ENCODE peak calls at places on chromosomes 1 and 21, in ten cellular contexts. Y, C, A, G, I, P, M, R, S and Z are unnamed samples.

GRCh38 chr21:44711327-44712202 is at the start of gene TSPEAR:
- DNase-seq in P (no peak), C (no peak), S (no peak), Y (peak), R (no peak), I (no peak), A (no peak), G (no peak), M (no peak), Z (no peak)

GRCh38 chr1:25711555-25712298 is 88.3 kb upstream of the SELENON start:
- DNase-seq in C (peak), M (no peak), S (no peak), P (no peak), A (peak), Y (no peak), I (no peak), R (peak), G (no peak), Z (no peak)

GRCh38 chr21:45852886-45853400 is 128.6 kb upstream of the COL6A1 start:
- DNase-seq in I (no peak), R (no peak), M (no peak), C (no peak), G (no peak), P (peak), S (no peak), Y (no peak), A (no peak), Z (no peak)

GRCh38 chr21:42997053-42997452 is 22.7 kb downstream of the PKNOX1 start:
- DNase-seq in G (no peak), C (peak), Y (no peak), I (peak), S (no peak), M (peak), A (peak), R (no peak), P (peak), Z (peak)

GRCh38 chr1:24286246-24287010 is 32.7 kb upstream of the GRHL3 start:
- DNase-seq in P (no peak), M (no peak), C (no peak), G (no peak), I (no peak), S (no peak), A (no peak), R (no peak), Y (no peak), Z (no peak)

GRCh38 chr1:207810173-207810572 is 58.3 kb downstream of the CD46 start:
- DNase-seq in A (peak), S (no peak), P (no peak), C (no peak), G (no peak), I (peak), R (no peak), Y (no peak), M (peak), Z (no peak)

GRCh38 chr1:161196521-161197451 is 2.1 kb downstream of the ADAMTS4 start:
- DNase-seq in P (peak), Y (peak), M (no peak), I (peak), A (peak), R (no peak), C (peak), S (no peak), G (no peak), Z (peak)

GRCh38 chr1:192807221-192807967 is 1.4 kb upstream of the RGS2 start:
- DNase-seq in C (no peak), R (no peak), S (no peak), M (no peak), A (peak), I (no peak), Y (no peak), G (no peak), P (no peak), Z (no peak)

GRCh38 chr1:151574575-151575529 is 34.7 kb downstream of the TUFT1 start:
- DNase-seq in P (no peak), M (no peak), Y (no peak), C (no peak), A (peak), I (peak), G (no peak), S (no peak), R (peak), Z (peak)

GRCh38 chr1:47590523-47591225 is 152.8 kb downstream of the FOXD2 start:
- DNase-seq in P (peak), Y (no peak), S (no peak), A (no peak), I (no peak), M (peak), G (no peak), C (no peak), R (no peak), Z (no peak)

GRCh38 chr21:36697473-36698159 is 1.3 kb upstream of the SIM2 start:
- DNase-seq in P (no peak), R (no peak), G (no peak), M (no peak), C (no peak), A (no peak), Y (peak), S (no peak), I (no peak), Z (no peak)

GRCh38 chr1:87894041-87894440 is 565.4 kb downstream of the LMO4 start:
- DNase-seq in P (no peak), M (no peak), I (no peak), C (no peak), A (no peak), G (no peak), Y (no peak), S (no peak), R (no peak), Z (no peak)

GRCh38 chr1:3556336-3556735 is 55.0 kb downstream of the MEGF6 start:
- DNase-seq in A (no peak), R (no peak), I (no peak), P (no peak), S (no peak), G (no peak), C (no peak), M (no peak), Y (no peak), Z (no peak)

GRCh38 chr1:235974616-235975015 is 90.3 kb downstream of the NID1 start:
- DNase-seq in G (no peak), R (no peak), I (no peak), M (no peak), A (no peak), C (no peak), P (no peak), S (no peak), Y (no peak), Z (no peak)

GRCh38 chr1:160167580-160167979 is 16.2 kb downstream of the ATP1A4 start:
- DNase-seq in R (no peak), P (no peak), I (no peak), A (no peak), M (no peak), G (no peak), C (no peak), Y (no peak), S (no peak), Z (no peak)

GRCh38 chr1:167486090-167486824 is 32.1 kb downstream of the CD247 start:
- DNase-seq in M (no peak), G (no peak), S (no peak), I (peak), R (no peak), A (no peak), C (no peak), Y (no peak), P (peak), Z (no peak)

GRCh38 chr1:117897551-117897950 is 31.9 kb downstream of the GDAP2 start:
- DNase-seq in R (no peak), P (no peak), M (no peak), A (no peak), S (no peak), Y (no peak), I (peak), C (no peak), G (no peak), Z (no peak)

GRCh38 chr1:186848509-186849130 is 19.9 kb downstream of the PLA2G4A start:
- DNase-seq in A (no peak), C (no peak), S (no peak), Y (no peak), P (no peak), I (peak), R (no peak), M (no peak), G (no peak), Z (no peak)

GRCh38 chr1:3629561-3630160 is 4.8 kb downstream of the TPRG1L start:
- DNase-seq in M (no peak), R (no peak), Y (no peak), A (no peak), P (no peak), C (no peak), G (no peak), I (no peak), S (no peak), Z (no peak)

GRCh38 chr1:198700396-198700795 is 61.6 kb downstream of the PTPRC start:
- DNase-seq in G (no peak), A (no peak), I (no peak), R (no peak), Y (no peak), S (no peak), P (no peak), M (no peak), C (no peak), Z (no peak)

GRCh38 chr21:33374080-33374873 is 28.9 kb upstream of the IFNGR2 start:
- DNase-seq in P (peak), R (peak), Y (peak), I (peak), S (no peak), G (peak), C (peak), M (peak), A (peak), Z (peak)

GRCh38 chr1:204869097-204869496 is 1.6 kb upstream of the NFASC start:
- DNase-seq in G (no peak), R (no peak), A (no peak), I (no peak), S (no peak), C (no peak), P (no peak), M (no peak), Y (no peak), Z (no peak)

GRCh38 chr21:45255381-45256020 is 32.2 kb downstream of the POFUT2 start:
- DNase-seq in R (peak), S (no peak), M (no peak), A (no peak), G (no peak), I (no peak), P (no peak), Y (peak), C (no peak), Z (no peak)

GRCh38 chr1:172946814-172947507 is 103.8 kb downstream of the TNFSF18 start:
- DNase-seq in R (no peak), C (no peak), P (no peak), M (no peak), A (peak), I (peak), G (no peak), Y (no peak), S (no peak), Z (no peak)

GRCh38 chr1:54135436-54136120 is 17.2 kb downstream of the CDCP2 start:
- DNase-seq in C (no peak), Y (no peak), G (no peak), I (no peak), S (no peak), P (no peak), A (no peak), R (no peak), M (no peak), Z (no peak)

GRCh38 chr1:192628406-192629057 is 7.4 kb upstream of the RGS13 start:
- DNase-seq in A (no peak), P (no peak), G (no peak), R (no peak), I (no peak), Y (no peak), C (no peak), S (no peak), M (no peak), Z (no peak)

GRCh38 chr1:198220428-198220827 is 63.6 kb downstream of the NEK7 start:
- DNase-seq in P (no peak), R (no peak), M (no peak), A (peak), C (no peak), I (peak), G (no peak), S (no peak), Y (no peak), Z (peak)

GRCh38 chr1:20399606-20400180 is 86.3 kb downstream of the CAMK2N1 start:
- DNase-seq in S (no peak), R (no peak), P (no peak), C (no peak), Y (no peak), G (no peak), I (no peak), A (no peak), M (no peak), Z (no peak)

GRCh38 chr1:61055110-61055614 is 27.2 kb upstream of the NFIA start:
- DNase-seq in C (no peak), M (no peak), P (no peak), Y (no peak), R (no peak), G (no peak), S (no peak), I (no peak), A (peak), Z (no peak)

GRCh38 chr1:223429313-223429731 is 36.1 kb downstream of the CCDC185 start:
- DNase-seq in C (no peak), G (peak), S (no peak), P (peak), Y (no peak), A (no peak), M (no peak), I (no peak), R (no peak), Z (no peak)

GRCh38 chr1:106290805-106291537 is 765.5 kb upstream of the PRMT6 start:
- DNase-seq in P (no peak), G (no peak), C (no peak), Y (peak), S (no peak), I (no peak), A (peak), R (no peak), M (no peak), Z (no peak)

DNA sequence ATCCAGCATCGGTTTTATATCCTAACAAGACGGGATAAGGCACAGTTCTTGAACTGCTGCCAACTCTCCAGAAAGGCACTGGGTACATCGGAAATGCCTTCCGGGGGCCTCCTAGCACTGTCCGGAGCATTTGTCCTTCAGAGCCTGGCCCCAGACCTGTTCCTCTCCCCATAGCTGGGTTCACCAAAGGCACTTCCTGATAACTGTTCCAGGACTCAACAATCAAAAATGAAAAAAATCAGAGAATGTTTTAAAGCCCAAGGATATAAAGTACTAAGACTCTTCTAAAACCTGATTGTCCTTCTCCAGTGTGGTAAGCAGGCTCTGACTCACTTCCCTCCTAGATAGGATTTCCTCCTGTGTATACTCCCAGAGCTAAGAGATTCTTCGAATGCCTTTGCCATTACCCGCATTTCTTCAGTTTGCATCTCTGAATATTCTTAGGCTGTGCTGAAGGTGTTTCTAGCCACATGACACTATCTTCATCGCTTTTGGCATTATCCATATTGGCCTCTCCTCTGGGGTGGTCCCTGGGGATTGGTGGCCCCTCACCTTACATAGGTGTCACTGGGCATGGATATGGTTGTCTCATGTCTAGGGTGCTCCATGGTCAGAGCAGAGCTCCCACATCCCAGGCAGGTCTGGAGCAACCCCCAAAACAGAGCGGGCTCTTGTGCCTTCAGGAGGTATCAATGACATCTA is 112.9 kb downstream of the ZBTB18 start:
- DNase-seq in I (peak), Y (no peak), A (peak), S (no peak), P (peak), G (no peak), M (no peak), C (no peak), R (no peak), Z (peak)
- H3K4me3 ChIP-seq in I (peak), Y (peak), A (no peak), S (no peak), P (no peak), G (no peak), M (no peak), C (no peak), R (no peak), Z (no peak)

GRCh38 chr1:201020647-201021332 is 2.7 kb downstream of the KIF21B start:
- DNase-seq in R (peak), Y (peak), P (no peak), A (no peak), G (no peak), C (no peak), M (no peak), S (no peak), I (no peak), Z (no peak)
- TF ChIP-seq CTCF in R (peak), Y (peak), P (no peak), A (peak), G (no peak), C (no peak), M (no peak), S (no peak), I (peak), Z (peak)

GRCh38 chr1:216805233-216805632 is 82.0 kb upstream of the ESRRG start:
- DNase-seq in M (no peak), C (no peak), Y (no peak), P (no peak), I (no peak), S (no peak), R (no peak), G (no peak), A (peak), Z (no peak)
- H3K4me3 ChIP-seq in M (no peak), C (no peak), Y (no peak), P (no peak), I (no peak), S (no peak), R (no peak), G (no peak), A (no peak), Z (no peak)

DNA sequence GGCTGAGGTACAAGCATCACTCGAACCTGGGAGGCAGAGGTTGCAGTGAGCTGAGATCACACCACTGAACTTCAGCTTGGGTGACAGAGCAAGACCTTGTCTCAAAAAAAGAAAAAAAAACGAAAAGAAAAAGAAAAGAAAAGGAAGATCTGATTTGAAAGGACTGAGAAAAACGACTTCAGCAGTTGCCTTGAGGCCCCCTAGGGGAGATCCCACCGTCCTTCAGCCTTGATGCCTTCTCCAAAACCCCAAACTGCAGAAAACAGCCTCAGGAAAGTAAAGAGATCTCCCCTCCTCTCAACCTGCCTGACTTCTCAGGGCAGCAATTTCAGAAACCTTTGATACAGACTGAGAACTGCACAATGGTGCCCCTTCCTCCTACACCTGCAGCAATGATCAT is 50.9 kb upstream of the BCAR3 start:
- DNase-seq in Y (no peak), R (no peak), P (no peak), G (no peak), I (no peak), C (no peak), A (no peak), M (no peak), S (no peak), Z (no peak)
- TF ChIP-seq CTCF in Y (peak), R (peak), P (no peak), G (no peak), I (peak), C (no peak), A (peak), M (no peak), S (no peak), Z (peak)

DNA sequence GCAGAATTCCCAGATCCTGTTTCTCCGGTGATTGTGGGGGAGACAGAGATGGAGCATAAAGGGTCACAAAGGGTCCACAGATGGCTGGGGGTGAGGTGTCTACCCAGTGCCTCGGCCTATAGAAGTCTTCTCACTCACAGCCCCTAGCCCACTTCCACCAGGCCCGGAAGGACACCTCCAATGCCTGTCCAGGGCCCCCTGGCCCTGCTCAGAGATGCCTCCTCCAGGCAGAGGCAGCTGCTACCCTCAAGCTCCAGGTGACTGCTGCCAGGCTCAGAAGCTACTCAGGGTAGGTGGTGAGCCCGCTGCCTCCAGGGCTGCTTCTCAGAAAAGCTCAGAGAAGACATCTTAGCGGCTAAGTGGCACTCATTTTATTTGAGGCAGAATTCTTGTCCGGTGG is 22.0 kb upstream of the ZC3H12A start:
- DNase-seq in Y (no peak), C (no peak), R (no peak), P (no peak), I (no peak), A (no peak), S (no peak), M (no peak), G (no peak), Z (no peak)
- H3K4me3 ChIP-seq in Y (no peak), C (no peak), R (no peak), P (no peak), I (no peak), A (no peak), S (no peak), M (no peak), G (no peak), Z (no peak)

GRCh38 chr1:40307186-40307585 is 9.9 kb downstream of the COL9A2 start:
- DNase-seq in G (no peak), P (no peak), R (no peak), Y (no peak), M (no peak), A (no peak), I (no peak), S (no peak), C (no peak), Z (no peak)

GRCh38 chr1:40305871-40306270 is 11.2 kb downstream of the COL9A2 start:
- DNase-seq in A (no peak), C (no peak), S (no peak), M (no peak), R (no peak), P (no peak), G (no peak), I (no peak), Y (no peak), Z (no peak)

GRCh38 chr1:40306296-40306695 is 10.8 kb downstream of the COL9A2 start:
- DNase-seq in Y (no peak), S (no peak), A (no peak), I (no peak), M (no peak), P (no peak), G (peak), C (no peak), R (no peak), Z (no peak)

GRCh38 chr1:40303790-40304189 is 13.3 kb downstream of the COL9A2 start:
- DNase-seq in A (no peak), S (no peak), P (no peak), Y (no peak), M (no peak), I (no peak), R (no peak), G (no peak), C (no peak), Z (no peak)

GRCh38 chr1:40305451-40305850 is 11.6 kb downstream of the COL9A2 start:
- DNase-seq in P (no peak), A (no peak), R (peak), S (no peak), Y (no peak), C (no peak), G (no peak), M (no peak), I (no peak), Z (no peak)
- TF ChIP-seq CTCF in P (no peak), A (peak), R (peak), S (no peak), Y (no peak), C (no peak), G (no peak), M (no peak), I (peak), Z (peak)

GRCh38 chr1:240609527-240610060 is 2.4 kb downstream of the GREM2 start:
- DNase-seq in C (no peak), A (no peak), P (no peak), R (no peak), Y (no peak), G (no peak), I (no peak), S (no peak), M (no peak), Z (no peak)
- H3K4me3 ChIP-seq in C (no peak), A (peak), P (no peak), R (no peak), Y (no peak), G (no peak), I (no peak), S (no peak), M (no peak), Z (no peak)

GRCh38 chr21:27152996-27153395 is 186.1 kb upstream of the ADAMTS5 start:
- DNase-seq in A (no peak), M (no peak), Y (no peak), I (no peak), C (no peak), P (no peak), G (no peak), R (no peak), S (no peak), Z (no peak)

GRCh38 chr21:27156666-27157065 is 189.8 kb upstream of the ADAMTS5 start:
- DNase-seq in Y (no peak), C (no peak), P (no peak), A (no peak), R (no peak), I (no peak), G (no peak), S (no peak), M (no peak), Z (no peak)

GRCh38 chr21:27155130-27155500 is 188.2 kb upstream of the ADAMTS5 start:
- DNase-seq in R (no peak), M (no peak), P (no peak), A (no peak), S (no peak), I (no peak), G (no peak), C (no peak), Y (no peak), Z (no peak)

GRCh38 chr21:27157097-27157496 is 190.2 kb upstream of the ADAMTS5 start:
- DNase-seq in R (no peak), S (no peak), M (no peak), P (no peak), C (no peak), A (no peak), Y (no peak), I (no peak), G (no peak), Z (no peak)

GRCh38 chr21:27154451-27155129 is 187.7 kb upstream of the ADAMTS5 start:
- DNase-seq in R (no peak), P (no peak), M (no peak), Y (no peak), S (no peak), A (no peak), I (no peak), C (no peak), G (no peak), Z (no peak)
- TF ChIP-seq CTCF in R (no peak), P (no peak), M (no peak), Y (no peak), S (no peak), A (no peak), I (no peak), C (no peak), G (no peak), Z (no peak)